ENCODE peak calls at places on chromosomes 1 and 21, in four cellular contexts. K is neural progenitor cell, T is SK-N-SH, Q is HCT116. O is an unnamed sample.

GRCh38 chr1:37038079-37038702 is 3.9 kb upstream of the GRIK3 start:
- DNase-seq in Q (peak), T (peak), K (peak), O (peak)

GRCh38 chr1:177568702-177569101 is 397.9 kb downstream of the BRINP2 start:
- DNase-seq in Q (no peak), T (no peak), K (peak), O (no peak)

GRCh38 chr1:228206582-228207351 is 1.1 kb upstream of the OBSCN start:
- DNase-seq in K (no peak), T (no peak), Q (no peak), O (no peak)

GRCh38 chr1:17012775-17013501 is 1.2 kb upstream of the ATP13A2 start:
- DNase-seq in T (no peak), K (peak), Q (no peak), O (no peak)

GRCh38 chr1:202619528-202619927 is 90.7 kb downstream of the SYT2 start:
- DNase-seq in K (no peak), T (no peak), Q (no peak), O (no peak)

GRCh38 chr1:181089777-181090505 is 1.4 kb downstream of the IER5 start:
- DNase-seq in T (peak), K (peak), Q (no peak), O (peak)

GRCh38 chr1:26274801-26275425 is 5.0 kb upstream of the SH3BGRL3 start:
- DNase-seq in T (no peak), K (no peak), Q (no peak), O (peak)

GRCh38 chr21:38349111-38349746 is 92.4 kb downstream of the KCNJ15 start:
- DNase-seq in T (no peak), Q (no peak), K (no peak), O (no peak)

GRCh38 chr1:74368335-74368734 is 133.1 kb downstream of the TNNI3K start:
- DNase-seq in Q (no peak), K (no peak), T (no peak), O (peak)

GRCh38 chr1:243311809-243312208 is 56.0 kb downstream of the SDCCAG8 start:
- DNase-seq in K (no peak), T (no peak), Q (no peak), O (no peak)

GRCh38 chr1:237751090-237751489 is 139.6 kb downstream of the ZP4 start:
- DNase-seq in Q (no peak), T (no peak), K (no peak), O (no peak)

GRCh38 chr1:6365047-6365446 is 28.5 kb downstream of the ACOT7 start:
- DNase-seq in K (no peak), T (no peak), Q (no peak), O (peak)

GRCh38 chr1:211579434-211580302 is 707 bp upstream of the SLC30A1 start:
- DNase-seq in T (no peak), Q (no peak), K (peak), O (peak)

GRCh38 chr1:31787261-31787660 is 23.1 kb upstream of the ADGRB2 start:
- DNase-seq in T (no peak), Q (no peak), K (no peak), O (no peak)

GRCh38 chr1:32335619-32335950 is 448 bp downstream of the MARCKSL1 start:
- DNase-seq in T (peak), Q (no peak), K (peak), O (no peak)

GRCh38 chr1:194159941-194160340 is 973.5 kb upstream of the B3GALT2 start:
- DNase-seq in Q (peak), K (no peak), T (no peak), O (peak)

GRCh38 chr1:54922921-54923421 is 36.0 kb upstream of the DHCR24 start:
- DNase-seq in K (no peak), T (no peak), Q (no peak), O (no peak)

GRCh38 chr21:33032434-33033047 is 6.8 kb downstream of the OLIG2 start:
- DNase-seq in K (no peak), Q (no peak), T (no peak), O (no peak)

GRCh38 chr1:231192620-231193163 is 30.8 kb downstream of the TRIM67 start:
- DNase-seq in K (no peak), Q (no peak), T (peak), O (peak)

GRCh38 chr1:172287207-172287606 is 133.3 kb upstream of the C1orf105 start:
- DNase-seq in T (no peak), K (no peak), Q (no peak), O (peak)

GRCh38 chr1:61078611-61079010 is 3.8 kb upstream of the NFIA start:
- DNase-seq in K (no peak), Q (no peak), T (no peak), O (no peak)

GRCh38 chr1:101846820-101847219 is 149.9 kb downstream of the OLFM3 start:
- DNase-seq in Q (no peak), K (peak), T (peak), O (no peak)

GRCh38 chr1:25922633-25923567 is 16.7 kb upstream of the STMN1 start:
- DNase-seq in K (peak), Q (no peak), T (no peak), O (peak)

GRCh38 chr1:117501275-117501674 is 104.6 kb upstream of the TENT5C start:
- DNase-seq in K (no peak), Q (no peak), T (no peak), O (peak)

GRCh38 chr1:22868331-22868730 is 104.3 kb downstream of the LACTBL1 start:
- DNase-seq in K (no peak), Q (no peak), T (no peak), O (peak)

GRCh38 chr21:41235214-41235613 is 67.3 kb downstream of the BACE2 start:
- DNase-seq in Q (no peak), K (no peak), T (no peak), O (no peak)

GRCh38 chr1:188669715-188670114 is 1807.9 kb downstream of the BRINP3 start:
- DNase-seq in T (no peak), K (no peak), Q (no peak), O (peak)

GRCh38 chr1:7320661-7321060 is 450.4 kb upstream of the VAMP3 start:
- DNase-seq in T (no peak), K (no peak), Q (no peak), O (no peak)

DNA sequence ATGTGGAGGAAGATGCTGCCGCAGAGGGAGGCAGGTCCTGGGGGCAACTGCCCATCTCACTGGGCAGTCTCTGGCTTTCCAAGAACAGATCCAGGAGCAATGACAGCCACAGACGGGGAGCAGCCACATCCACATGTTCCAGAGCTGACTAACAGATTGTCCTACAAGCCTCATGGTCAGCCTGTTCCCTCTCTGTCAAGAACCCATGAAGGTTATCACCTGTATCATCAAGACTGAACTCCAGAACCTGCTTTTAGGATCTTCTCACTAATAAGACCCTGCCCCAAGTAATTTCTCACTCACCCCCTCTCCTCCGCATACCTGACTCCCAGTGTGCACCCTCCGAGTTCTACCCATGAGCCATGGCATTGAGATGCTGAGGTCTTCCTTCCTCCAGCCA is 187.8 kb downstream of the RUNX1 start:
- DNase-seq in T (no peak), Q (no peak), K (no peak), O (no peak)
- H3K9ac ChIP-seq in T (no peak), Q (no peak), K (no peak), O (no peak)

DNA sequence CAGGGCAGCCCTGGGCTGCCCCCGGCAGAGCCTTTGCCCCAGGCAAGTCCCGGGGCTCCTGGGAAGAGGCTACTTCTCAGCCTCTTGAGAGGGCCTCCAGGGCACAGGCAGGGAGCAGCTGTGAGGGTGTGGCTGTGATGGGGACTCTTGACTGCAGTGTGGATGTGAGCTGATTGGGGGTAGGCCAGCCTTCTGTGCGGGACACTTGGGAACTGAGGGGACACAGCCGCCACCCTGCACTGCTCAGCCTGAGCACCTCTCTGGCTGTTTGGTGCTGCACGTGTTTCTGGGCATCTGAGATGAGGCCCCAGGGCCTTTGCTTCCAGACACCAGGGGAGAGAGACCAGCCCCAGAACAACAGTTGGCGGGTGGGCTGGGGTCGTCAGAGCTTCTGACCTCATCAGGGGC is 62.1 kb downstream of the SKI start:
- DNase-seq in K (no peak), Q (no peak), T (no peak), O (no peak)
- H3K4me2 ChIP-seq in K (peak), Q (no peak), T (no peak), O (no peak)

GRCh38 chr1:116416854-116417513 is 43.9 kb downstream of the ATP1A1 start:
- DNase-seq in K (no peak), T (no peak), Q (no peak), O (no peak)

GRCh38 chr1:116414364-116414763 is 41.3 kb downstream of the ATP1A1 start:
- DNase-seq in T (no peak), K (no peak), Q (no peak), O (no peak)

GRCh38 chr1:116417678-116418077 is 44.6 kb downstream of the ATP1A1 start:
- DNase-seq in K (no peak), Q (no peak), T (no peak), O (no peak)

GRCh38 chr1:116415200-116415698 is 42.2 kb downstream of the ATP1A1 start:
- DNase-seq in K (no peak), Q (no peak), T (no peak), O (no peak)

DNA sequence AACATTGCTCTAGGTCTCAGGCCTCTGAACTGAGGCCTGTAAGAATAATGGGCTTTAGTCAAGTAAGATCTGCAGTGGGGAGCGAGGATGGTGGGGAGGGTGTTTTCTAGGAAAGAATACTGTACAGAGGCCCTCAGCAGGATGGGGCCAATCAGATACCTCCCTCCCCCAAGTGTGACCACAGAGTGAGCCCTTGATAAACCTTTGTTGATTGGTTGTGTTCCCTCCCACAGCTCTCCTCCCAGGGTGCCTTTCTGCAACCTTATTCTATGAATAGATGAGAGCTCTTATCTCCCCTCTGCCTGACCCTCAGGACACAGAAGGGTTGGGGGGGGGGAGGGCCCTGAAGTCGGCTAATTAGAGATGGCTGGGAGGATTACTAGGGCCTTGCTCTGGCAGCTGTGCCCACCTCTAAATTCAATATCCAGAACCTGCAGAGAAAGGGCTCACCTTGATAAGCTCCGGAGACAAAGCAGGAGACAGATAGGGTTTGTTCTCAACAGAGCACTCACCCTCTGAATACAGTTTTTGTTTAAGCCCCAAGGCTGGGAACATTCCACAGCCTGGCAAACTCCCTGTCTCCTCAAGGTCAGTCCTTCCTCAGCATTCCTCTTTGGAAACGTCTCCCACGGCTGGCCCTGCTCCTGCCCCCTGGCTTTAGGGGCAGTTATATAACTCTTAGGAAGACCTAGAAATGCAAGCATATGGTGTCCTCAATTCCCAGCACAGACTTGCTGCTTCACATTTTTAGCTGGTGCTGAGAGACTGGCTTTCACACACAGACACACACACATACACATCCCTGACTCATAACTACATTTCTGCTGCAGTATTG is 42.9 kb downstream of the ATP1A1 start:
- DNase-seq in Q (no peak), T (peak), K (peak), O (no peak)
- TF ChIP-seq EZH2phosphoT487 in Q (no peak), T (no peak), K (no peak), O (no peak)

DNA sequence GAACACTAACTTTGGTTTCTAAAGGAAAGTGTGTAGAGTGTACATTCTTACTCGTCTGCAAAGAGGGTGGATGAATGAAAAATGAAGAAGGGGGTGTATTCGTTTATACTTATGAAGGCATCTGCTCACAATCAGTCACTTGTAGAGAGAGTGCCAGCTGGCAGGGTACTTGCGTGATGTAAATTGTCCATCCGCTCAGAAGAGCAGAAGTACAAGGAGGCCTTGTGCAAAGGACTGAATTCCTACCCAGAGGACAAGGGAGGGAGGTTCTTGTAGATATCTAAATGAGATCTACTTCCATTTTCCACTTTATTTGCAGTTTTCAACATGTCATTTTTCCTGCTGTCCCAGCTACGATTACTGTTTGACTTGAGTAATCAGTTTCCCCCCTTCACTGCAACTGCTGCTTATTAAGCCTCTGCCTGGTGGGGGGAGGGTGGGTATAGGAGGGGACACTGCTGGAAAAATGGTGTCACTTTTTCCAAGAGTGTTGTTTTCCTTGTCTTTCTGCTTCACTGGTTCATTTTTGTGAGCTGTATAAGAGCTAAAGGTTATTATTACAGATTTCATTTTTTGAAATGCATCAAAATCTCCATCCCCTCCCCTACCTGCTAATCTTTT is 67.3 kb downstream of the LAMC1 start:
- DNase-seq in Q (no peak), K (no peak), T (no peak), O (no peak)
- H3K9ac ChIP-seq in Q (no peak), K (no peak), T (no peak), O (no peak)

DNA sequence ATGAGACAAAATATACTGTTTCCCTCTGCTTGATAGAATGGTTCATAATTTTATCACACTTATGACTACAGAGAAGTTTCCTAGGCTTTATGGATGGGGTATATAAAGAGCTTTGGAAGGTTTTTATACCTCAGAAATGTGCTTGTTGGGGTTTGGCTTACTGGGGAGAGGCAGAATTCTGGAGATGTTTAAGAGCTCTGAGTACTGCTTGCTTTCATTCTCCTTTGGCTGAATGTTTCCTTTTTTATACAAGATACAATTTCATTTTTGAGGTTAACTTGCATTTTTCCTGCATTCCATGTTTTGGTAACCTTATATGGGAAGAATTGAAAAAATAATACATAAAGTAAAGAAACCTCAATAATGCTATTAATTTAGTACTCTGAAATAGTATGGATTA is 157.7 kb upstream of the COL11A1 start:
- DNase-seq in Q (no peak), T (no peak), K (no peak), O (no peak)
- H3K4me2 ChIP-seq in Q (no peak), T (peak), K (peak), O (no peak)

GRCh38 chr1:241408170-241408569 is 51.2 kb upstream of the RGS7 start:
- DNase-seq in T (peak), K (peak), Q (no peak), O (peak)
- TF ChIP-seq EZH2phosphoT487 in T (no peak), K (no peak), Q (no peak), O (no peak)

GRCh38 chr1:1924378-1924777 is 5.3 kb upstream of the TMEM52 start:
- DNase-seq in T (peak), K (peak), Q (no peak), O (no peak)

GRCh38 chr1:1923681-1924000 is 4.6 kb upstream of the TMEM52 start:
- DNase-seq in Q (no peak), T (no peak), K (peak), O (no peak)

GRCh38 chr1:1926346-1926811 is 7.3 kb upstream of the TMEM52 start:
- DNase-seq in K (no peak), Q (no peak), T (peak), O (no peak)

GRCh38 chr1:1925437-1926345 is 6.6 kb upstream of the TMEM52 start:
- DNase-seq in T (peak), K (no peak), Q (no peak), O (no peak)

DNA sequence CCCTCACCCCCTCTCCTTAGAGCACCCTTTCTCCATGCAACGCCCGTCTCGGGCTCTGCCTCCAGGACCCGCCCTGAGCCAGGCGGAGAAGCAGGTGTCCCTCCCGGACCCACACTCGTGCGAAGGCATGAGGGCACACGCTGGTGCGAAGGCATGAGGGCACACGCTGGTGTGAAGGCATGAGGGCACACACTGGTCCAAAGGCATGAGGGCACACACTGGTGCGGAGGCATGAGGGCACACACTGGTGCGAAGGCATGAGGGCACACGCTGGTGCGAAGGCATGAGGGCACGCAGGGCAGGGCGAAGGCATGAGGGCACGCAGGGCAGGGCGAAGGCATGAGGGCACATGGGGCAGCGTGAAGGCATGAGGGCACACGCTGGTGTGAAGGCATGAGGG is 5.8 kb upstream of the TMEM52 start:
- DNase-seq in K (no peak), T (no peak), Q (no peak), O (no peak)
- H3K9ac ChIP-seq in K (no peak), T (no peak), Q (no peak), O (no peak)

GRCh38 chr1:150387200-150387599 is 23.3 kb downstream of the RPRD2 start:
- DNase-seq in Q (no peak), T (no peak), K (no peak), O (no peak)

GRCh38 chr1:150386546-150387080 is 22.7 kb downstream of the RPRD2 start:
- DNase-seq in K (no peak), T (no peak), Q (no peak), O (no peak)

GRCh38 chr1:150392627-150393026 is 28.7 kb downstream of the RPRD2 start:
- DNase-seq in Q (no peak), T (no peak), K (no peak), O (no peak)

GRCh38 chr1:150388241-150388640 is 24.3 kb downstream of the RPRD2 start:
- DNase-seq in K (no peak), Q (no peak), T (no peak), O (no peak)

DNA sequence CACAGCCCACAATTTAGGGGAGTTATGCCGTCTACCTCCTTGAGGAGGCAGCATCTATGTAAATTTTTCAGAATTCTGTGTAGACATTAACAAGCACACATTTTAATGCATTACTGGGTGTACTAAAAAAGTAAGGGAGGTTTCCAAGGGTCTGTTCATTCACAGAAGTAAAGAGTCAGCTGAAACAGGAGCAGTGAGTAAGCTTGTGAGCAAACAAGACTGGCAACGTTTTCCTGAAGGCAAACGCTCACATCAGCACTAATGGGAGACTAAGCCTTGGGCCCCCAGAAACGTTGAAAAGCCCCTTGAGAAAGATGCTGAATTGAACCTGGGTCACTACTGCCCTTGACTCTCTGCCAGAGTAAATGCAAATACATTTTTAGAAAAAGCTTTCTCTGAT is 25.7 kb downstream of the RPRD2 start:
- DNase-seq in K (no peak), T (no peak), Q (no peak), O (peak)
- H3K4me2 ChIP-seq in K (no peak), T (no peak), Q (no peak), O (peak)